ENCODE peak calls at places on chromosomes 4 and X, in seven cellular contexts. One of them, this sample, is unnamed. For H3K36me3, the result is how much of the 10 kb centered on the place peaks cover.

GRCh38 chrX:18793601-18794089 is 86.2 kb downstream of the PPEF1 start:
- DNase-seq in transverse colon: no peak
- DNase-seq in stomach: no peak
- DNase-seq in esophagus muscularis mucosa: no peak
- DNase-seq in sigmoid colon: no peak
- DNase-seq in spleen: no peak
- DNase-seq in suprapubic skin: no peak
- DNase-seq in this sample: no peak

GRCh38 chrX:340641-341423 is 22.2 kb upstream of the GTPBP6 start:
- DNase-seq in transverse colon: no peak
- DNase-seq in stomach: no peak
- DNase-seq in esophagus muscularis mucosa: no peak
- DNase-seq in sigmoid colon: peak
- DNase-seq in spleen: peak
- DNase-seq in suprapubic skin: peak
- DNase-seq in this sample: no peak

GRCh38 chr4:98046665-98047064 is 96.6 kb downstream of the STPG2 start:
- DNase-seq in transverse colon: no peak
- DNase-seq in stomach: no peak
- DNase-seq in esophagus muscularis mucosa: no peak
- DNase-seq in sigmoid colon: no peak
- DNase-seq in spleen: no peak
- DNase-seq in suprapubic skin: no peak
- DNase-seq in this sample: no peak

GRCh38 chr4:82542642-82543041 is 19.1 kb downstream of the TMEM150C start:
- DNase-seq in transverse colon: no peak
- DNase-seq in stomach: no peak
- DNase-seq in esophagus muscularis mucosa: no peak
- DNase-seq in sigmoid colon: no peak
- DNase-seq in spleen: no peak
- DNase-seq in suprapubic skin: no peak
- DNase-seq in this sample: no peak

GRCh38 chr4:77082886-77083608 is 7.3 kb upstream of the CCNI start:
- DNase-seq in transverse colon: no peak
- DNase-seq in stomach: no peak
- DNase-seq in esophagus muscularis mucosa: no peak
- DNase-seq in sigmoid colon: no peak
- DNase-seq in spleen: no peak
- DNase-seq in suprapubic skin: no peak
- DNase-seq in this sample: no peak

GRCh38 chrX:40086569-40087335 is 11.0 kb downstream of the BCOR start:
- DNase-seq in transverse colon: no peak
- DNase-seq in stomach: no peak
- DNase-seq in esophagus muscularis mucosa: no peak
- DNase-seq in sigmoid colon: peak
- DNase-seq in spleen: no peak
- DNase-seq in suprapubic skin: no peak
- DNase-seq in this sample: no peak

GRCh38 chr4:98341309-98341708 is 80.1 kb downstream of the RAP1GDS1 start:
- DNase-seq in transverse colon: no peak
- DNase-seq in stomach: no peak
- DNase-seq in esophagus muscularis mucosa: no peak
- DNase-seq in sigmoid colon: no peak
- DNase-seq in spleen: no peak
- DNase-seq in suprapubic skin: no peak
- DNase-seq in this sample: no peak

GRCh38 chr4:15718959-15719358 is 16.1 kb downstream of the BST1 start:
- DNase-seq in transverse colon: no peak
- DNase-seq in stomach: no peak
- DNase-seq in esophagus muscularis mucosa: no peak
- DNase-seq in sigmoid colon: no peak
- DNase-seq in spleen: no peak
- DNase-seq in suprapubic skin: no peak
- DNase-seq in this sample: no peak

GRCh38 chrX:26915064-26915463 is 548.1 kb downstream of the PPP4R3C start:
- DNase-seq in transverse colon: no peak
- DNase-seq in stomach: no peak
- DNase-seq in esophagus muscularis mucosa: no peak
- DNase-seq in sigmoid colon: no peak
- DNase-seq in spleen: no peak
- DNase-seq in suprapubic skin: no peak
- DNase-seq in this sample: no peak

GRCh38 chr4:91527056-91527455 is 776.7 kb upstream of the GRID2 start:
- DNase-seq in transverse colon: no peak
- DNase-seq in stomach: no peak
- DNase-seq in esophagus muscularis mucosa: no peak
- DNase-seq in sigmoid colon: no peak
- DNase-seq in spleen: no peak
- DNase-seq in suprapubic skin: no peak
- DNase-seq in this sample: no peak

GRCh38 chr4:45925809-45926208 is 198.0 kb downstream of the GABRG1 start:
- DNase-seq in transverse colon: no peak
- DNase-seq in stomach: no peak
- DNase-seq in esophagus muscularis mucosa: no peak
- DNase-seq in sigmoid colon: no peak
- DNase-seq in spleen: no peak
- DNase-seq in suprapubic skin: no peak
- DNase-seq in this sample: no peak

GRCh38 chr4:55926610-55927009 is 22.1 kb upstream of the CEP135 start:
- DNase-seq in transverse colon: no peak
- DNase-seq in stomach: no peak
- DNase-seq in esophagus muscularis mucosa: no peak
- DNase-seq in sigmoid colon: no peak
- DNase-seq in spleen: no peak
- DNase-seq in suprapubic skin: no peak
- DNase-seq in this sample: no peak

GRCh38 chr4:180150818-180151217 is 2092.4 kb upstream of the TENM3 start:
- DNase-seq in transverse colon: no peak
- DNase-seq in stomach: no peak
- DNase-seq in esophagus muscularis mucosa: no peak
- DNase-seq in sigmoid colon: no peak
- DNase-seq in spleen: no peak
- DNase-seq in suprapubic skin: no peak
- DNase-seq in this sample: no peak

GRCh38 chr4:57374866-57375595 is 264.8 kb upstream of the IGFBP7 start:
- DNase-seq in transverse colon: no peak
- DNase-seq in stomach: no peak
- DNase-seq in esophagus muscularis mucosa: no peak
- DNase-seq in sigmoid colon: no peak
- DNase-seq in spleen: no peak
- DNase-seq in suprapubic skin: no peak
- DNase-seq in this sample: no peak

GRCh38 chrX:103002576-103002975 is 61.4 kb downstream of the BEX1 start:
- DNase-seq in transverse colon: no peak
- DNase-seq in stomach: no peak
- DNase-seq in esophagus muscularis mucosa: no peak
- DNase-seq in sigmoid colon: no peak
- DNase-seq in spleen: no peak
- DNase-seq in suprapubic skin: no peak
- DNase-seq in this sample: no peak

GRCh38 chr4:96164814-96165351 is 325.0 kb downstream of the PDHA2 start:
- DNase-seq in transverse colon: no peak
- DNase-seq in stomach: no peak
- DNase-seq in esophagus muscularis mucosa: no peak
- DNase-seq in sigmoid colon: no peak
- DNase-seq in spleen: no peak
- DNase-seq in suprapubic skin: no peak
- DNase-seq in this sample: no peak

GRCh38 chr4:158446106-158446505 is 75.6 kb upstream of the RXFP1 start:
- DNase-seq in transverse colon: no peak
- DNase-seq in stomach: no peak
- DNase-seq in esophagus muscularis mucosa: no peak
- DNase-seq in sigmoid colon: no peak
- DNase-seq in spleen: no peak
- DNase-seq in suprapubic skin: no peak
- DNase-seq in this sample: no peak

GRCh38 chr4:10442976-10443375 is 14.2 kb downstream of the ZNF518B start:
- DNase-seq in transverse colon: no peak
- DNase-seq in stomach: no peak
- DNase-seq in esophagus muscularis mucosa: no peak
- DNase-seq in sigmoid colon: no peak
- DNase-seq in spleen: no peak
- DNase-seq in suprapubic skin: no peak
- DNase-seq in this sample: no peak

GRCh38 chr4:68732653-68733466 is 62.4 kb upstream of the UGT2B15 start:
- DNase-seq in transverse colon: no peak
- DNase-seq in stomach: no peak
- DNase-seq in esophagus muscularis mucosa: no peak
- DNase-seq in sigmoid colon: no peak
- DNase-seq in spleen: no peak
- DNase-seq in suprapubic skin: no peak
- DNase-seq in this sample: no peak

GRCh38 chr4:118086334-118086733 is 52.0 kb downstream of the NDST3 start:
- DNase-seq in transverse colon: no peak
- DNase-seq in stomach: no peak
- DNase-seq in esophagus muscularis mucosa: no peak
- DNase-seq in sigmoid colon: no peak
- DNase-seq in spleen: no peak
- DNase-seq in suprapubic skin: no peak
- DNase-seq in this sample: no peak

GRCh38 chrX:55663584-55663983 is 40.4 kb downstream of the FOXR2 start:
- DNase-seq in transverse colon: no peak
- DNase-seq in stomach: no peak
- DNase-seq in esophagus muscularis mucosa: no peak
- DNase-seq in sigmoid colon: no peak
- DNase-seq in spleen: no peak
- DNase-seq in suprapubic skin: no peak
- DNase-seq in this sample: no peak

GRCh38 chr4:4440333-4441061 is 53.6 kb downstream of the NSG1 start:
- DNase-seq in transverse colon: no peak
- DNase-seq in stomach: no peak
- DNase-seq in esophagus muscularis mucosa: no peak
- DNase-seq in sigmoid colon: no peak
- DNase-seq in spleen: no peak
- DNase-seq in suprapubic skin: no peak
- DNase-seq in this sample: no peak

GRCh38 chrX:55624403-55624802 is 1.2 kb downstream of the FOXR2 start:
- DNase-seq in transverse colon: no peak
- DNase-seq in stomach: peak
- DNase-seq in esophagus muscularis mucosa: no peak
- DNase-seq in sigmoid colon: no peak
- DNase-seq in spleen: no peak
- DNase-seq in suprapubic skin: no peak
- DNase-seq in this sample: no peak

GRCh38 chr4:154084864-154085263 is 296.0 kb upstream of the SFRP2 start:
- DNase-seq in transverse colon: no peak
- DNase-seq in stomach: no peak
- DNase-seq in esophagus muscularis mucosa: no peak
- DNase-seq in sigmoid colon: no peak
- DNase-seq in spleen: no peak
- DNase-seq in suprapubic skin: no peak
- DNase-seq in this sample: no peak

GRCh38 chr4:87669373-87669772 is 19.3 kb downstream of the DMP1 start:
- DNase-seq in transverse colon: no peak
- DNase-seq in stomach: no peak
- DNase-seq in esophagus muscularis mucosa: no peak
- DNase-seq in sigmoid colon: no peak
- DNase-seq in spleen: no peak
- DNase-seq in suprapubic skin: no peak
- DNase-seq in this sample: no peak

GRCh38 chrX:14673764-14674163 is 144.4 kb downstream of the GLRA2 start:
- DNase-seq in transverse colon: peak
- DNase-seq in stomach: no peak
- DNase-seq in esophagus muscularis mucosa: no peak
- DNase-seq in sigmoid colon: no peak
- DNase-seq in spleen: no peak
- DNase-seq in suprapubic skin: no peak
- DNase-seq in this sample: no peak

DNA sequence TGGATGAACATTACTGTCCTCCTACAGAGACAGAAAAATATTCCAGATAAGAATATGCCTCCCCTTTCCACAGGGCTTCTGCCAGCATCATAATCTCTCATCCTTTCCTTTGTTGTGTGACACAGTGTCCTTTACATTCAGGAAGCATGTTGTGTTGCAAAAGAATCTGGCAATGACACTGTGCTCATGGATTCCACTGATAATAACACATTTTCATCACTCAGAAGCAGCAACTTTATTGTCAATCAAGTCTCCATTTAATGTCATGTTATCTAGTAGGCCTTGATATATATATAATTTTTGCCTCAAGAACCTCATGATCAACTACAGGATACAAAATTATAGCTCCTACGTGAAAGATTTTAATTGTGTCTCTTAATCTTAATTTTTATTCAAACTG is 833.9 kb downstream of the FSTL5 start:
- DNase-seq in transverse colon: no peak
- DNase-seq in stomach: no peak
- DNase-seq in esophagus muscularis mucosa: no peak
- DNase-seq in sigmoid colon: no peak
- DNase-seq in spleen: no peak
- DNase-seq in suprapubic skin: no peak
- DNase-seq in this sample: no peak
- TF ChIP-seq POLR2AphosphoS5 in transverse colon: no peak
- TF ChIP-seq POLR2AphosphoS5 in stomach: no peak
- TF ChIP-seq POLR2AphosphoS5 in esophagus muscularis mucosa: no peak
- TF ChIP-seq POLR2AphosphoS5 in sigmoid colon: no peak
- TF ChIP-seq POLR2AphosphoS5 in spleen: no peak
- TF ChIP-seq POLR2AphosphoS5 in suprapubic skin: no peak
- TF ChIP-seq POLR2AphosphoS5 in this sample: no peak

DNA sequence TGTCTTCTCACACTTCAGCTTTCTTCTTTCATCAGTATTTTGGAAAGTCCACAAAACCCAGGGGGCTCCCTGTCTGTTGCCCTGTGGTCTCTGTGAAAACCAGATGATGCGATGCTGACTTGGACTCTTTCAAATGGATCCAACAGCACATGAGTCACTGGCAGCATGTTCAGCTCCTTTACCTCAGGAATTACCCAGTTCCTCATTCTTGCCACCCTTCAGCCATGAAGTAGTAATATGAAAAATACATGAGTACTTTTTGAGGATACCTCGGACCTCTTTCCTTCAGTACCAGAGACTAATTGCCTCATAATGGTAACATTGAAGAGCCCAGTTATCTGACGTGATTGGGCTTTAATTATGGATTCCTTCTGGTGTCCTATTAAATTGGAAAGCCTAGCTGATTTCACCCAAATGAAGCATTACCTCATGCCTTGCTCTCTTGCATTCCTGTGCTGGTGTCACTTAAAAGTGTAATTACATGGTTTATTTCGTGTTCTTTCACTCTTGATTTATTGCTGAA is 63.3 kb downstream of the NFKB1 start:
- DNase-seq in transverse colon: no peak
- DNase-seq in stomach: no peak
- DNase-seq in esophagus muscularis mucosa: no peak
- DNase-seq in sigmoid colon: no peak
- DNase-seq in spleen: no peak
- DNase-seq in suprapubic skin: no peak
- DNase-seq in this sample: no peak
- H3K36me3 ChIP-seq in transverse colon: under half
- H3K36me3 ChIP-seq in stomach: under half
- H3K36me3 ChIP-seq in esophagus muscularis mucosa: under half
- H3K36me3 ChIP-seq in sigmoid colon: under half
- H3K36me3 ChIP-seq in spleen: under half
- H3K36me3 ChIP-seq in suprapubic skin: under half
- H3K36me3 ChIP-seq in this sample: under half

GRCh38 chr4:122826000-122826595 is 533 bp upstream of the FGF2 start:
- DNase-seq in transverse colon: no peak
- DNase-seq in stomach: no peak
- DNase-seq in esophagus muscularis mucosa: no peak
- DNase-seq in sigmoid colon: no peak
- DNase-seq in spleen: no peak
- DNase-seq in suprapubic skin: no peak
- DNase-seq in this sample: no peak
- H3K4me3 ChIP-seq in transverse colon: peak
- H3K4me3 ChIP-seq in stomach: peak
- H3K4me3 ChIP-seq in esophagus muscularis mucosa: peak
- H3K4me3 ChIP-seq in sigmoid colon: peak
- H3K4me3 ChIP-seq in spleen: peak
- H3K4me3 ChIP-seq in suprapubic skin: peak
- H3K4me3 ChIP-seq in this sample: peak

GRCh38 chrX:95382799-95383198 is 1301.8 kb upstream of the DIAPH2 start:
- DNase-seq in transverse colon: no peak
- DNase-seq in stomach: no peak
- DNase-seq in esophagus muscularis mucosa: no peak
- DNase-seq in sigmoid colon: no peak
- DNase-seq in spleen: no peak
- DNase-seq in suprapubic skin: no peak
- DNase-seq in this sample: no peak
- TF ChIP-seq POLR2AphosphoS5 in transverse colon: no peak
- TF ChIP-seq POLR2AphosphoS5 in stomach: no peak
- TF ChIP-seq POLR2AphosphoS5 in esophagus muscularis mucosa: no peak
- TF ChIP-seq POLR2AphosphoS5 in sigmoid colon: no peak
- TF ChIP-seq POLR2AphosphoS5 in spleen: no peak
- TF ChIP-seq POLR2AphosphoS5 in suprapubic skin: no peak
- TF ChIP-seq POLR2AphosphoS5 in this sample: no peak